ENCODE peak calls at places on chromosome 1, in eight cellular contexts. A is spleen; L is lower leg skin; X is DMS153; I is activated CD4-positive, alpha-beta T cell treated with anti-CD3 and anti-CD28 coated beads, Interleukin-2, amount 50 U/mL, for 48 hours; B is NCI-H2171 treated with DMSO at 0.1 percent for 48 hours; Q is GM18507; S is SW 1271. J is an unnamed sample.

GRCh38 chr1:65469126-65469888 is 48.8 kb downstream of the LEPR start:
- DNase-seq in L (no peak), I (no peak), S (no peak), B (no peak), Q (no peak), A (no peak), X (no peak), J (peak; percentile 48)

GRCh38 chr1:94243665-94244064 is 6.3 kb upstream of the ARHGAP29 start:
- DNase-seq in Q (no peak), I (no peak), L (no peak), B (no peak), A (no peak), X (no peak), S (no peak), J (no peak)

GRCh38 chr1:25246600-25247023 is 642 bp downstream of the RSRP1 start:
- DNase-seq in B (no peak), X (no peak), Q (no peak), S (no peak), I (no peak), A (peak; percentile 91), L (peak; percentile 90), J (peak; percentile 26)

GRCh38 chr1:113899101-113899500 is 5.5 kb downstream of the AP4B1 start:
- DNase-seq in X (no peak), L (no peak), Q (no peak), A (no peak), S (no peak), B (no peak), I (no peak), J (no peak)

GRCh38 chr1:95048332-95048731 is 24.4 kb downstream of the ALG14 start:
- DNase-seq in I (no peak), L (no peak), A (no peak), X (no peak), B (no peak), S (no peak), Q (no peak), J (no peak)

GRCh38 chr1:39301606-39302005 is 97.1 kb downstream of the MACF1 start:
- DNase-seq in L (no peak), I (no peak), Q (no peak), B (no peak), S (no peak), X (no peak), A (no peak), J (no peak)

GRCh38 chr1:45557422-45557944 is 6.9 kb downstream of the AKR1A1 start:
- DNase-seq in A (no peak), L (no peak), S (no peak), X (peak; percentile 42), Q (no peak), I (no peak), B (peak; percentile 39), J (no peak)

GRCh38 chr1:234613128-234613875 is 3.3 kb upstream of the IRF2BP2 start:
- DNase-seq in A (no peak), Q (no peak), B (peak; percentile 77), I (no peak), L (peak; percentile 81), X (peak; percentile 49), S (peak; percentile 23), J (no peak)

GRCh38 chr1:23530750-23531651 is at the start of gene E2F2:
- DNase-seq in Q (peak; percentile 78), I (peak; percentile 73), X (peak; percentile 86), L (peak; percentile 97), A (peak; percentile 95), S (peak; percentile 79), B (peak; percentile 91), J (peak; percentile 97)

GRCh38 chr1:44239337-44239960 is 26.2 kb downstream of the DMAP1 start:
- DNase-seq in I (no peak), Q (no peak), L (no peak), B (no peak), A (peak; percentile 50), S (no peak), X (no peak), J (peak; percentile 39)

GRCh38 chr1:157626099-157626498 is 28.2 kb upstream of the FCRL4 start:
- DNase-seq in X (no peak), S (no peak), L (no peak), I (peak; percentile 12), A (no peak), B (no peak), Q (peak; percentile 37), J (peak; percentile 57)

GRCh38 chr1:2236695-2237677 is 8.9 kb downstream of the SKI start:
- DNase-seq in A (peak; percentile 72), I (no peak), Q (no peak), S (no peak), X (no peak), L (peak; percentile 83), B (peak; percentile 38), J (no peak)

GRCh38 chr1:54176621-54177327 is 23.1 kb downstream of the CYB5RL start:
- DNase-seq in L (peak; percentile 75), I (no peak), Q (no peak), A (peak; percentile 51), S (no peak), X (no peak), B (no peak), J (no peak)

GRCh38 chr1:187551061-187551460 is 722.3 kb downstream of the PLA2G4A start:
- DNase-seq in S (no peak), X (no peak), B (no peak), I (no peak), Q (no peak), L (no peak), A (peak; percentile 73), J (no peak)

GRCh38 chr1:67589519-67590233 is 95.3 kb upstream of the GADD45A start:
- DNase-seq in Q (no peak), X (no peak), L (peak; percentile 72), S (no peak), I (no peak), A (no peak), B (no peak), J (peak; percentile 47)

GRCh38 chr1:24605534-24606295 is 37.4 kb upstream of the SRRM1 start:
- DNase-seq in X (no peak), S (no peak), Q (no peak), I (no peak), B (no peak), L (no peak), A (no peak), J (no peak)

GRCh38 chr1:56645663-56646330 is 683 bp downstream of the PRKAA2 start:
- DNase-seq in S (no peak), A (no peak), I (no peak), X (no peak), L (no peak), B (peak; percentile 50), Q (no peak), J (no peak)

GRCh38 chr1:165288301-165289120 is 68.0 kb downstream of the LMX1A start:
- DNase-seq in X (peak; percentile 92), Q (no peak), L (no peak), A (no peak), I (no peak), B (peak; percentile 97), S (no peak), J (no peak)

GRCh38 chr1:77900687-77901293 is 12.4 kb downstream of the NEXN start:
- DNase-seq in Q (no peak), L (no peak), B (peak; percentile 53), I (no peak), S (peak; percentile 25), X (peak; percentile 27), A (no peak), J (peak; percentile 12)

GRCh38 chr1:41906977-41907376 is 11.7 kb downstream of the HIVEP3 start:
- DNase-seq in L (no peak), S (no peak), A (no peak), I (no peak), B (no peak), X (no peak), Q (no peak), J (no peak)

GRCh38 chr1:242847390-242847993 is 323.0 kb upstream of the PLD5 start:
- DNase-seq in L (no peak), B (no peak), X (no peak), A (no peak), S (no peak), Q (no peak), I (no peak), J (no peak)

GRCh38 chr1:167515893-167516321 is 2.4 kb downstream of the CD247 start:
- DNase-seq in Q (no peak), S (no peak), I (no peak), X (no peak), A (no peak), L (no peak), B (no peak), J (no peak)

GRCh38 chr1:25854554-25854953 is 4.7 kb downstream of the AUNIP start:
- DNase-seq in I (no peak), X (no peak), A (no peak), S (no peak), L (no peak), B (peak; percentile 81), Q (no peak), J (peak; percentile 51)

GRCh38 chr1:69639159-69639558 is 71.4 kb downstream of the LRRC7 start:
- DNase-seq in X (no peak), A (no peak), S (no peak), L (no peak), I (no peak), Q (no peak), B (no peak), J (no peak)

GRCh38 chr1:167482184-167482583 is 36.1 kb downstream of the CD247 start:
- DNase-seq in L (no peak), Q (no peak), A (no peak), B (no peak), I (peak; percentile 55), S (no peak), X (no peak), J (no peak)

GRCh38 chr1:160407819-160408801 is 7.7 kb downstream of the VANGL2 start:
- DNase-seq in A (no peak), I (no peak), X (no peak), L (peak; percentile 89), B (no peak), Q (no peak), S (no peak), J (no peak)

GRCh38 chr1:36864182-36865079 is 169.9 kb downstream of the GRIK3 start:
- DNase-seq in S (peak; percentile 2), I (peak; percentile 26), Q (no peak), X (peak; percentile 25), A (no peak), B (no peak), L (no peak), J (peak; percentile 55)

GRCh38 chr1:172662464-172663109 is 3.7 kb downstream of the FASLG start:
- DNase-seq in S (no peak), L (peak; percentile 89), I (peak; percentile 90), A (peak; percentile 90), X (no peak), Q (peak; percentile 48), B (no peak), J (peak; percentile 65)

GRCh38 chr1:2875677-2876531 is 74.4 kb upstream of the TTC34 start:
- DNase-seq in Q (no peak), S (no peak), I (no peak), X (no peak), A (no peak), L (no peak), B (no peak), J (peak; percentile 20)

GRCh38 chr1:102790997-102791396 is 317.3 kb downstream of the COL11A1 start:
- DNase-seq in L (no peak), Q (no peak), X (no peak), S (peak; percentile 17), I (no peak), A (no peak), B (no peak), J (no peak)

GRCh38 chr1:245108251-245108650 is 46.5 kb upstream of the KIF26B start:
- DNase-seq in I (no peak), B (no peak), A (no peak), S (no peak), Q (no peak), L (no peak), X (no peak), J (no peak)

GRCh38 chr1:15525043-15525958 is 1.3 kb upstream of the CASP9 start:
- DNase-seq in L (peak; percentile 100), A (no peak), Q (no peak), I (peak; percentile 9), B (no peak), S (peak; percentile 76), X (no peak), J (peak; percentile 93)

GRCh38 chr1:10767282-10767681 is 29.2 kb downstream of the CASZ1 start:
- DNase-seq in L (no peak), A (no peak), Q (no peak), S (no peak), B (no peak), I (no peak), X (no peak), J (no peak)

GRCh38 chr1:54124472-54124871 is 28.3 kb downstream of the CDCP2 start:
- DNase-seq in A (peak; percentile 45), L (no peak), I (no peak), B (peak; percentile 84), X (peak; percentile 95), S (no peak), Q (no peak), J (no peak)

J was measured in K562.